ENCODE peak calls at places on chromosomes 2 and 18, in four cellular contexts. E is HepG2; I is neural progenitor cell; H is CD8-positive, alpha-beta memory T cell. A is an unnamed sample.

GRCh38 chr18:24014986-24015896 is 687 bp downstream of the TTC39C start:
- DNase-seq in H (peak; percentile 65), E (peak; percentile 13), I (peak; percentile 68), A (peak; percentile 46)

GRCh38 chr2:100286318-100286717 is 36.0 kb downstream of the LONRF2 start:
- DNase-seq in I (no peak), H (no peak), E (no peak), A (no peak)

GRCh38 chr2:240966906-240967680 is 31.3 kb upstream of the SNED1 start:
- DNase-seq in I (no peak), H (peak; percentile 45), E (peak; percentile 27), A (no peak)

GRCh38 chr2:127176371-127177311 is 43.5 kb downstream of the CYP27C1 start:
- DNase-seq in E (no peak), H (no peak), I (peak; percentile 45), A (peak; percentile 13)

GRCh38 chr2:10771786-10772185 is 40.8 kb downstream of the PDIA6 start:
- DNase-seq in E (no peak), H (no peak), I (no peak), A (no peak)

GRCh38 chr2:112692496-112692911 is 28.3 kb upstream of the NT5DC4 start:
- DNase-seq in I (no peak), E (peak; percentile 96), H (peak; percentile 58), A (no peak)

GRCh38 chr2:38170098-38170497 is 94.1 kb upstream of the CYP1B1 start:
- DNase-seq in E (no peak), H (no peak), I (no peak), A (no peak)

GRCh38 chr2:172345951-172346555 is 81.3 kb upstream of the ITGA6 start:
- DNase-seq in E (no peak), I (no peak), H (no peak), A (no peak)

GRCh38 chr2:112583497-112584133 is 794 bp upstream of the CHCHD5 start:
- DNase-seq in H (no peak), E (peak; percentile 75), I (peak; percentile 11), A (no peak)

GRCh38 chr2:171208648-171209047 is 48.0 kb upstream of the TLK1 start:
- DNase-seq in I (no peak), E (no peak), H (no peak), A (no peak)

GRCh38 chr2:189673661-189674373 is 653 bp upstream of the ANKAR start:
- DNase-seq in H (no peak), I (no peak), E (no peak), A (no peak)

DNA sequence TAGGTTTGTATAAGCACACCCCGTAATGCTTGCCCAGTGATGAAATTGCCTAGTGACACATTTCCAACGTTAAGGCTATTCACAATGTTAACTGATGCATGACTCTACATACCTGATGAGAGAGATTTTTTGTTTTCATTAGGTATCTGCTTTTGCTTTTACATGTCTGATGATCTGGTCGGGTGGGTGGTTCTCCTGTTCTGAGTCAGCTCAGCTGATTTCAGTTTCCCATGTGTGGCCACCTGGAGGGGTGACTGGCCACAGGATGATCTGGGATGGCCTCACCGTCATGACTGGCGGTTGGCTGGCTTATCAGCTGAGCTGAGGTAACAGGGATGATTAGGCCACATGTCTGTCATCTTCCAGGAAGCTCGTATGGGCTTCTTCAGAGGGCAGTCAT is 33.8 kb upstream of the ACYP2 start:
- DNase-seq in H (no peak), E (no peak), I (no peak), A (no peak)
- H3K4me3 ChIP-seq in H (no peak overlapping the region), E (no peak overlapping the region), I (no peak overlapping the region), A (no peak overlapping the region)

DNA sequence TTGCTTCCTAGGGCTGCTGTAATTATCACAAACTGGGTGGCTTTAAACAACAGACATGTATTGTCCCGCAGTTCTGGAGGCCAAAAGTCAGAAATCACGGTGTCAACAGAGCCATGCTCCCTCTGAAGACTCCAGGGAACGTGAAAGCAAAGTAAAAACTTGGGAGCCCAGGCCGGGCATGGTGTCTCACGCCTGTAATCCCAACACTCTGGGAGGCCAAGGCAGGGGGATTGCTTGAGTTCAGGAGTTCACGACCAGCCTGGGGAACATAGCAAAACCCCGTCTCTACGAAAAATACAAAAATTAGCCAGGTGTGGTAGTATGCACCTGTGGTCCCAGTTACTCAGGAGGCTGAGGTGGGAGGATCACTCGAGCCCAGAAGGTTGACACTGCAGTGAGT is 63.5 kb downstream of the MCFD2 start:
- DNase-seq in I (no peak), E (no peak), H (no peak), A (no peak)
- H3K4me1 ChIP-seq in I (no peaks in the 10 kb centered on the region), E (peaks cover 47% of the 10 kb centered on the region), H (no peaks in the 10 kb centered on the region), A (peaks cover 73% of the 10 kb centered on the region)

DNA sequence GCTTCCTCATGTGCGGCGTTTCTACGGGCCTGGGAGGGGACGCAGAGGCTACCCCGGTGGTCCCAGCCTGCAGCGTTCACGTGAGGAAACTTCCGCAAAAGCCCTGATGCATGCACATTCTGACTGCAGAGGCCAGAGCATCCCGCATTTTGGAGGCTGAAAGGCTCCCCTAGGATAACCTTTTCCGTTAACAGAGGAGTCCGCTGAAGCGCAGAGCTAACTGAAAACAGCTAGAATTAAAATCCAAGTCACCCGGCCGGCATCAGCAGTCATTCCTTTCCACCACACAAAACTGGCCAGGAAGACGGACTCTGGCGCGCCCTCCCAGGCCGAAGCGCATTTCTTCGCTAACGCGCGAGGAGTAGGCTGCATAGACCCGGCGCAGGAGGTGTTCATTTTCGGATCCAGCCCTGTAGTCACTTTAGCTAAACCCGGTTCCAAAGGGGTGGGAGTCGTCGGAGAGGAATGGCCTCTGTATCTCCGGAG is 747 bp upstream of the TUBB6 start:
- DNase-seq in E (no peak), H (no peak), I (peak; percentile 77), A (peak; percentile 66)
- H3K4me3 ChIP-seq in E (no peak overlapping the region), H (no peak overlapping the region), I (peak overlapping the region; percentile 82), A (peak overlapping the region; percentile 83)

GRCh38 chr2:47150175-47150574 is 4.9 kb downstream of the STPG4 start:
- DNase-seq in E (no peak), H (no peak), I (no peak), A (no peak)
- H3K4me1 ChIP-seq in E (peaks cover 8% of the 10 kb centered on the region), H (no peaks in the 10 kb centered on the region), I (no peaks in the 10 kb centered on the region), A (no peaks in the 10 kb centered on the region)

GRCh38 chr2:232521098-232521497 is 910 bp downstream of the PRSS56 start:
- DNase-seq in I (no peak), E (no peak), H (no peak), A (no peak)

GRCh38 chr2:232518844-232519243 is 1.3 kb upstream of the PRSS56 start:
- DNase-seq in I (no peak), H (no peak), E (no peak), A (no peak)

GRCh38 chr2:232520489-232520888 is 301 bp downstream of the PRSS56 start:
- DNase-seq in I (no peak), H (no peak), E (no peak), A (no peak)

GRCh38 chr2:232520088-232520487 is at the start of gene PRSS56:
- DNase-seq in E (no peak), H (no peak), I (no peak), A (no peak)

GRCh38 chr2:232519581-232519980 is 607 bp upstream of the PRSS56 start:
- DNase-seq in E (no peak), I (no peak), H (no peak), A (no peak)
- H3K4me3 ChIP-seq in E (no peak overlapping the region), I (no peak overlapping the region), H (no peak overlapping the region), A (no peak overlapping the region)

GRCh38 chr2:48529189-48529588 is 765 bp upstream of the STON1 start:
- DNase-seq in I (peak; percentile 45), H (no peak), E (no peak), A (no peak)
- H3K4me1 ChIP-seq in I (peaks cover 36% of the 10 kb centered on the region), H (peaks cover 7% of the 10 kb centered on the region), E (peaks cover 10% of the 10 kb centered on the region), A (peaks cover 7% of the 10 kb centered on the region)

GRCh38 chr2:951224-952006 is 766 bp downstream of the SNTG2 start:
- DNase-seq in I (peak; percentile 57), H (no peak), E (no peak), A (no peak)
- H3K4me3 ChIP-seq in I (peak overlapping the region; percentile 78), H (no peak overlapping the region), E (no peak overlapping the region), A (peak overlapping the region; percentile 66)

GRCh38 chr2:101396352-101396717 is 9.0 kb upstream of the CREG2 start:
- DNase-seq in H (no peak), E (peak; percentile 45), I (no peak), A (no peak)
- H3K4me1 ChIP-seq in H (no peaks in the 10 kb centered on the region), E (no peaks in the 10 kb centered on the region), I (peaks cover 26% of the 10 kb centered on the region), A (peaks cover 16% of the 10 kb centered on the region)